ENCODE peak calls at places on chromosome 15, in nine cellular contexts. A is tibial nerve, Z is GM23248, V is fibroblast of lung, Q is PC-9, W is cardiac muscle cell, X is lower lobe of right lung, T is A549, F is upper lobe of left lung. H is an unnamed sample.

GRCh38 chr15:69388259-69388658 is 25.9 kb upstream of the KIF23 start:
- DNase-seq in A (no peak), Z (peak; percentile 59), V (no peak), Q (peak; percentile 84), W (no peak), X (no peak), T (no peak), F (peak; percentile 15), H (peak; percentile 51)

GRCh38 chr15:83064859-83065258 is 2.2 kb downstream of the BTBD1 start:
- DNase-seq in A (no peak), Z (peak; percentile 64), V (peak; percentile 36), Q (no peak), W (no peak), X (no peak), T (no peak), F (no peak), H (peak; percentile 51)

GRCh38 chr15:64856429-64857145 is 14.9 kb downstream of the PLEKHO2 start:
- DNase-seq in A (peak; percentile 57), Z (peak; percentile 57), V (peak; percentile 72), Q (no peak), W (peak; percentile 32), X (no peak), T (no peak), F (no peak), H (no peak)

GRCh38 chr15:92617197-92618037 is 38.2 kb downstream of the FAM174B start:
- DNase-seq in A (peak; percentile 31), Z (peak; percentile 60), V (peak; percentile 87), Q (peak; percentile 57), W (peak; percentile 48), X (peak; percentile 75), T (peak; percentile 52), F (peak; percentile 75), H (no peak)

GRCh38 chr15:64982472-64982871 is 7.2 kb downstream of the SPG21 start:
- DNase-seq in A (no peak), Z (peak; percentile 48), V (no peak), Q (no peak), W (no peak), X (no peak), T (no peak), F (no peak), H (no peak)

GRCh38 chr15:43184407-43185160 is 619 bp upstream of the CCNDBP1 start:
- DNase-seq in A (no peak), Z (no peak), V (no peak), Q (no peak), W (no peak), X (no peak), T (no peak), F (no peak), H (no peak)

GRCh38 chr15:30953731-30954378 is 37.6 kb downstream of the MTMR10 start:
- DNase-seq in A (no peak), Z (peak; percentile 97), V (peak; percentile 94), Q (peak; percentile 51), W (no peak), X (no peak), T (peak; percentile 93), F (peak; percentile 35), H (peak; percentile 10)

GRCh38 chr15:78338756-78339155 is 1.4 kb upstream of the CRABP1 start:
- DNase-seq in A (no peak), Z (no peak), V (no peak), Q (no peak), W (no peak), X (no peak), T (no peak), F (no peak), H (no peak)

GRCh38 chr15:81293728-81294500 is 30.0 kb downstream of the STARD5 start:
- DNase-seq in A (no peak), Z (no peak), V (no peak), Q (no peak), W (no peak), X (peak; percentile 72), T (no peak), F (no peak), H (no peak)

GRCh38 chr15:79972861-79973260 is 1.9 kb upstream of the BCL2A1 start:
- DNase-seq in A (no peak), Z (no peak), V (no peak), Q (no peak), W (no peak), X (no peak), T (no peak), F (no peak), H (no peak)

GRCh38 chr15:85000189-85000864 is 18.7 kb downstream of the PDE8A start:
- DNase-seq in A (no peak), Z (no peak), V (no peak), Q (no peak), W (no peak), X (no peak), T (no peak), F (no peak), H (no peak)

GRCh38 chr15:77516786-77517185 is 96.1 kb downstream of the HMG20A start:
- DNase-seq in A (no peak), Z (no peak), V (no peak), Q (no peak), W (no peak), X (no peak), T (no peak), F (peak; percentile 42), H (no peak)

GRCh38 chr15:89362203-89363101 is 27.8 kb upstream of the POLG start:
- DNase-seq in A (no peak), Z (no peak), V (no peak), Q (no peak), W (no peak), X (no peak), T (no peak), F (peak; percentile 82), H (no peak)

GRCh38 chr15:90413411-90414379 is 25.7 kb downstream of the IQGAP1 start:
- DNase-seq in A (no peak), Z (peak; percentile 54), V (peak; percentile 73), Q (peak; percentile 11), W (no peak), X (no peak), T (no peak), F (no peak), H (no peak)

GRCh38 chr15:75921732-75922703 is 18.3 kb downstream of the FBXO22 start:
- DNase-seq in A (peak; percentile 21), Z (peak; percentile 73), V (peak; percentile 60), Q (peak; percentile 15), W (peak; percentile 62), X (no peak), T (no peak), F (no peak), H (peak; percentile 77)

GRCh38 chr15:68298882-68299381 is 21.4 kb downstream of the FEM1B start:
- DNase-seq in A (no peak), Z (peak; percentile 74), V (no peak), Q (no peak), W (no peak), X (no peak), T (no peak), F (no peak), H (no peak)
- H3K4me3 ChIP-seq in A (peak overlapping the region; percentile 31), Z (peak overlapping the region; percentile 63), V (peak overlapping the region; percentile 14), Q (no peak overlapping the region), W (no peak overlapping the region), X (peak overlapping the region; percentile 40), T (no peak overlapping the region), F (no peak overlapping the region), H (no peak overlapping the region)

DNA sequence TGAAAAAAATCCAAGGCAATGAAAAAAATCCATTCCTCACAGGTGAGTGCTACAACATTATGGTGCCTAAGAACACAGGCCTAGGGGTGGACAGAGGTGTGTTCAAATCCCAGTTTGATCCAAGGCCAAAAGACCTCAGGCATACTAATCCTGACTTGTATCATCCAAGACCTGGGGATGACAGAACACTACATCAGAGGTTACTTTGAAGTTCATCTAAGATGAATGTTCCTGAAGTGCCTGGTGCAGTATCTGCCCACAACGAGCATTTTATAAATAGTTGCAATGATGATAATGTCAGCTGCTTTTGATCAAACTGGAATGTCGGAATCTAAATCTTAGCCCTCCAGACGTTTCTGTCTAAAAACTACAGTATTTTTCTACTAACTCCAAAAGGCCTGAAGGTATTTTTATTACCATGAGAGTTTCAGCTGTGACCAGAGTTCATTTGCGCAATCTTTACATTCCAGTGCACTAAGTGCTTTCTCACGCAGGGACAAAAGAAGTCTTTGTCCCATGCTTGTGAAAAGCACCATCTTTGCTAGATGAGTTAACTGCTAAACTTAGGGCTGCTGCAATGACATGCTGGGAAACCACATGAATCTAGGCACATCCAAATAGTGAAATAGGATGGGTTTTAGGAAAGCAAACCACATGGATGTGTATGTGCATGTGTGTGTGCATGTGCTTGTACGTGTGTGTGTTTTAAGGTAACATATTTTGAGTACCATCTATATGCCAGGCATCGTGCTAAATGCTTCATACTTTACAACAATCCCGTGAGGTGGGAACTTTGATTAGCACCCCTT is 18.1 kb downstream of the ANXA2 start:
- DNase-seq in A (no peak), Z (peak; percentile 99), V (peak; percentile 98), Q (peak; percentile 56), W (peak; percentile 30), X (no peak), T (no peak), F (no peak), H (peak; percentile 91)
- H3K4me1 ChIP-seq in A (peaks cover 99% of the 10 kb centered on the region), Z (peaks cover 98% of the 10 kb centered on the region), V (peaks cover 41% of the 10 kb centered on the region), Q (peaks cover 35% of the 10 kb centered on the region), W (peaks cover 15% of the 10 kb centered on the region), X (peaks cover 36% of the 10 kb centered on the region), T (peaks cover 98% of the 10 kb centered on the region), F (peaks cover 25% of the 10 kb centered on the region), H (peaks cover 26% of the 10 kb centered on the region)

DNA sequence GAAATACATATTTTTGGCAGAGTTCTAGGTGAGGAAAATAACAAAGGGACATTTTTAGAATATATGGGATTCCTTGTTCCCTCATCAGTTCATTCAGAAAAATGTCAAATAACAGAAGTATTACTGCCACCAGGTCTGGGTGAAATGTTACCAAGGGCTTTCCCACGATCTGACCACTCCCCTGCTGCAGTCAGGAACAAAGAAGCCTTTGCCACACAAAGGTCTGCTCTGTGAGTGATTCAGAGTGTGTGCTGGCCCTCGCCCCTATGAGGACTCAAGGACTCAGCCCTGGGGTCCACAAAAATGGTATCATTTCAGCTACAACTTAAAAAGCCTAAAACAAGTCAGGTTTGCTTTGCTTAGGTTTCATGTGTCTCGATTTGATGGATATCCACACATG is 5.0 kb downstream of the MKRN3 start:
- DNase-seq in A (no peak), Z (no peak), V (peak; percentile 40), Q (peak; percentile 30), W (no peak), X (no peak), T (no peak), F (no peak), H (no peak)
- H3K9me3 ChIP-seq in A (no peaks in the 10 kb centered on the region), Z (no peaks in the 10 kb centered on the region), V (no peaks in the 10 kb centered on the region), Q (no peaks in the 10 kb centered on the region), W (no peaks in the 10 kb centered on the region), X (no peaks in the 10 kb centered on the region), T (no peaks in the 10 kb centered on the region), F (no peaks in the 10 kb centered on the region), H (no peaks in the 10 kb centered on the region)

DNA sequence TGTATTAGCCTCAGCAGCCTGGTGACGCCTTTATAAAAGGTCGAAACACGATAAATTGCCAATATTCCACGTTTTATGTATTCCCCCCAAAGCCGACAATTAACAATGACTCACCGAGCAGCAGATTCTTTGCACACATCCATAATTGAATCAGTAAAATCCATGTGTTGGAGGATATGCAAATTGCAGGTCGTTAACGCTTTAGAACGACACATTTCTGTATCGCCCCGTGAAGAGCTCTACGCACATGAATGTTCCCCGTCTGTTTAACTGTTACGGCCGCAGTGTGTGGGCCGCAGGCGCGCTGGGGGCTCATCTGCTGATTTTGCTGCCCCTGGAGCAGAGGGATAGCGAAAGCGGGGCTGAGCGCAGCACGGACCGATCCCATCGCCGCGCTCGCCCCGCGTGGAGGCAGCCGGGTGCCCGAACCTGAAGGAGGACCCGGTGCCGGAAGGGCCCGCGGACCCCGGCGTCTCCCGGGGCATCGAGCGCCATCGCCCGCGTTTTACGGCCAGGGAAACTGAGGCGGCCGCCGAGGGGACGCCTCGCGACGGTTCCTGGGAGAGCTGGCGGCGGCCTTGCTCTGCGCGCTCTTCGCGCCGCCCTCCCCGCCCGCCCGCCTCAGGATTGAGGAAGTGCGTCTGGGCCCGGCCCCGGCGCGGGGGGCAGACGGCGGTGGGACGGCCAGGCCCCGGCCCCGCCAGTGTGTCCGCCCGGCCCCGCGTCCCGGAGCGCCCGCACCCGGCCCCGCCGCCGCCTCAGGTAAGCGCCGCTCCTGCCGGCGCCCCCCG is at the start of gene LRRK1:
- DNase-seq in A (no peak), Z (peak; percentile 70), V (peak; percentile 61), Q (peak; percentile 50), W (peak; percentile 44), X (peak; percentile 77), T (peak; percentile 52), F (peak; percentile 93), H (peak; percentile 65)
- H3K4me3 ChIP-seq in A (peak within 1 kb of the TSS; percentile 79), Z (peak within 1 kb of the TSS; percentile 99), V (peak within 1 kb of the TSS; percentile 75), Q (peak within 1 kb of the TSS; percentile 72), W (peak within 1 kb of the TSS; percentile 32), X (peak within 1 kb of the TSS; percentile 70), T (peak within 1 kb of the TSS; percentile 79), F (peak within 1 kb of the TSS; percentile 69), H (peak within 1 kb of the TSS; percentile 56)

H was measured in HAP-1.